ENCODE peak calls at places on chromosomes 16 and 17, in nine cellular contexts. H, Z, D, L, A, Q, C, W and V are unnamed samples. For H3K4me1, the result is how much of the 10 kb centered on the place peaks cover.

GRCh38 chr16:70739389-70739788 is 53.5 kb upstream of the MTSS2 start:
- DNase-seq in Z (no peak), Q (no peak), D (no peak), W (no peak), A (no peak), H (no peak), C (no peak), L (no peak), V (no peak)

GRCh38 chr17:10115536-10115932 is 82.9 kb downstream of the GAS7 start:
- DNase-seq in Q (no peak), C (no peak), W (no peak), L (no peak), H (no peak), Z (no peak), A (no peak), D (no peak), V (no peak)

GRCh38 chr16:7938175-7938574 is 605.5 kb downstream of the RBFOX1 start:
- DNase-seq in D (no peak), Z (no peak), Q (no peak), W (no peak), H (no peak), A (no peak), C (no peak), L (no peak), V (no peak)

GRCh38 chr17:68378202-68379149 is 78.8 kb downstream of the WIPI1 start:
- DNase-seq in W (peak), C (peak), L (no peak), D (peak), H (peak), A (no peak), Z (peak), Q (peak), V (peak)

GRCh38 chr17:6077746-6078145 is 7.6 kb downstream of the WSCD1 start:
- DNase-seq in Z (no peak), A (no peak), W (no peak), D (no peak), Q (no peak), C (no peak), L (no peak), H (no peak), V (no peak)

GRCh38 chr17:7851438-7852261 is 3.2 kb upstream of the TMEM88 start:
- DNase-seq in Q (no peak), D (peak), A (peak), Z (peak), H (peak), C (peak), L (peak), W (peak), V (peak)

GRCh38 chr16:68086860-68087268 is 1.7 kb downstream of the NFATC3 start:
- DNase-seq in A (no peak), Q (no peak), L (no peak), D (no peak), Z (no peak), H (peak), C (no peak), W (no peak), V (no peak)

GRCh38 chr16:986925-987581 is 5.5 kb downstream of the SOX8 start:
- DNase-seq in H (no peak), D (no peak), W (no peak), Q (no peak), C (no peak), A (no peak), Z (no peak), L (no peak), V (no peak)

GRCh38 chr16:1861730-1862129 is 10.2 kb downstream of the MEIOB start:
- DNase-seq in L (no peak), A (no peak), W (no peak), Q (no peak), D (no peak), H (no peak), Z (no peak), C (no peak), V (no peak)

GRCh38 chr16:68992521-68992920 is 112.9 kb upstream of the HAS3 start:
- DNase-seq in Q (no peak), Z (no peak), L (no peak), W (peak), C (no peak), A (no peak), H (peak), D (no peak), V (no peak)

GRCh38 chr16:17286443-17286842 is 184.3 kb downstream of the XYLT1 start:
- DNase-seq in D (no peak), L (no peak), H (no peak), A (no peak), Z (no peak), W (no peak), C (no peak), Q (no peak), V (no peak)

GRCh38 chr16:11636172-11636721 is 32.0 kb upstream of the SNN start:
- DNase-seq in H (no peak), L (no peak), Q (no peak), W (no peak), C (peak), Z (no peak), D (no peak), A (peak), V (no peak)

GRCh38 chr17:57622886-57623433 is 122.1 kb downstream of the CCDC182 start:
- DNase-seq in H (peak), A (peak), C (no peak), Q (no peak), W (peak), D (no peak), L (peak), Z (no peak), V (peak)

GRCh38 chr16:9901-10665 is 43.3 kb downstream of the POLR3K start:
- DNase-seq in A (no peak), Q (no peak), L (no peak), D (no peak), Z (no peak), W (peak), C (peak), H (no peak), V (no peak)

GRCh38 chr17:42783062-42783777 is 2.8 kb downstream of the WNK4 start:
- DNase-seq in C (no peak), D (no peak), Q (no peak), L (no peak), A (no peak), H (peak), Z (no peak), W (peak), V (no peak)

GRCh38 chr16:31189412-31189778 is 9.5 kb downstream of the FUS start:
- DNase-seq in Q (no peak), A (no peak), H (no peak), Z (no peak), D (no peak), L (no peak), W (no peak), C (no peak), V (no peak)

GRCh38 chr17:57869599-57870282 is 19.9 kb upstream of the MRPS23 start:
- DNase-seq in Z (no peak), Q (no peak), L (no peak), A (no peak), H (peak), W (peak), C (no peak), D (no peak), V (no peak)

DNA sequence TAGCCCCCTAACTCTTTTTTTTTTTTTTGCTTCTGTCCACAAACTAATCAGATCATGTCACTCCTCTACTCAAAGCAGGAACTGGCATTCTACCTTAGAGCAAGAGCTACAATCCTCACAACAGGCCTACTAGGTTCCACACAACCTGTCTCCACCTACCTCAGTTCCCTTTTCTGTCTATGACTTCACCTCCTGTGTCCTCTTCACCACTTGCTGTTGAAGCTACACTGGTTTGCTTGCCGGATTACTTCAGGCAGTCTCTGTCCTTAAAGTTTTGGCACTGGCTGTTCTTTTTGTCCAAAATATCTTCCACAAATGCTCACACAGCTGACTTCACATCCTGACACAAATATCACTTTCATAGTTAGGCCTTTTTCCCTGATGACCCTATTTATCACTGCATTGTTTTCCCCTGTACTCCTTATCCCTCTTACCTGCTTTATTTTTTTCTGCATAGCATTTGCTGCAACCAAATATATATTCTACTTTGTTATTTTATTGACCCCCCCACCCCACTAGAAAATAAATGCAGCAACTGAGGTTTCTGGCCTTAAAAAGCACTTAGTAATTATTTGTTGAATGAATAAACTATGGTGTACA is 72.0 kb downstream of the KANSL1 start:
- DNase-seq in D (no peak), Z (no peak), A (no peak), H (no peak), L (peak), C (no peak), Q (no peak), W (no peak), V (no peak)
- H3K4me3 ChIP-seq in D (no peak), Z (peak), A (no peak), H (no peak), L (no peak), C (no peak), Q (no peak), W (no peak), V (no peak)

DNA sequence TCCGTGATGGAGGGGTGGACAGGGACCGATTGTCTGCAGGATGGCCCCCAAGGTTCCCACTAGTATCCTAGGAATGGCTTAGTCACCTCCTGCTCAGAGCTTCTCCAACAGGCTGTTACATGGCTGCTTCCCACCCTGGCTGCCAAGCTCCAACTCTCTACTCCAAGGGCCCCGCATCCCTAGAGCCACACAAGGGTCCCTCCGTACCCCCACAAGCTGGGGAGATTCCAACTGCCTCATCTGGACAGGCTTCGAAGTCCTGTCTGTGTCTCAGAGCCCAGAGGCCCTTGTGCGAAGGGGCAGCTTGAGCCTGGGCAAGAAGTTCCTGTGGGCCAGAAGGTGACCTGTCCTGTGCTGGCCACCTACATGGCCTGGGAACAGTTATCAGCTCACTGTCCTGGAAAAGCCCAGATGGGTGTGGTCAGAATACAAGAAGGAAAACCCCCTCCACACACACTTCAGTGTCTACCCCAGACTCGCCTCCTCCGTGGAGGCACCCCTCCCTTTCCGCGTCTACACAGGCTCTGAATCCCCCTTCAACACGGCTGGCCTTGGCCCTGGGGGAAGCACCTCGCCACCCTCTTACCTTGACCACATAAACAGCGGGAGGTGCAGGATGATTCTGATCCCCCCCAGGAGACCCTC is 586 bp downstream of the MEAK7 start:
- DNase-seq in L (no peak), D (no peak), W (peak), H (peak), A (no peak), C (no peak), Z (peak), Q (no peak), V (peak)
- H3K4me1 ChIP-seq in L (under half), D (under half), W (half or more), H (under half), A (under half), C (under half), Z (under half), Q (half or more), V (under half)

DNA sequence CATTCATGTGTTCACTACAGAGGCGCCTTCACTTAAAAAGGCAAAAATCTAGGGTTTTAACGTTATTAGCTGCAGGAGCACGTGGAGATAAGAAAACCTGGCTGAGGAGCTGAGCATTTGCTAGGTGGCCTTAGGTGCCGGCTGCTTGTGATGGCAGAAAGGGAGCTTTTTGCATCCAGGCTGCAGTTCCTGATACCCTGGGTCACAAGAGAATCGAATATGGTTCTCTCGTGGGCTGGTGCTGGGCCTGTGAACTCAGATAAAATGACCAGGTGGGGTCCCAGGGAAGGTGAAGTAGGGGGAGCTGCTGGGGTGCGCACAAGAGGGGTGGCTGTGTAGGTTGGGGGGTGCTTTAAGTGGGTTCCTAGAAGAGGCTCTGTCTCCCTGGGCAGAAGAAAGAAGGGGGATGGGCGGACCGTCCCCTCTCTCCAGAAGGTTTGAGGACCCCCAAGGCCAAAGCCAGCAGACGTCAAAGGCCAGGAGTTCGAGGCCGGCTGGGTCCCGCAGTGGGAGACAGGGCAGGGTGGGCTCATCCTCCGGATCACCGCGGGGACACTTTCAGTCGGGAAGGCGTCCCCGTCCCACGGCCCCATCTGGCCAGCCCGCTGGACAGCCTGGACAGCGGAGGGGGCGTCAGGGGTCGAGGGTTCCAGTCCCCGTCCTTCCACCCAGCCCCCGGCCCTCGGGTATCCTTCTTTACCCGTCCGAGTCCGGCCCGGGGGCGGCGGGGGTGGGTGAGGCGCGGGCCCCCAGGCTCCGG is 740 bp upstream of the CMIP start:
- DNase-seq in A (no peak), H (no peak), Q (no peak), D (no peak), L (no peak), Z (peak), C (peak), W (no peak), V (peak)
- TF ChIP-seq CTCF in A (no peak), H (no peak), Q (no peak), D (no peak), L (no peak), Z (no peak), C (no peak), W (no peak), V (no peak)

GRCh38 chr17:67360880-67361279 is 5.5 kb downstream of the PSMD12 start:
- DNase-seq in C (no peak), D (no peak), Q (no peak), W (no peak), A (no peak), Z (no peak), H (no peak), L (no peak), V (no peak)
- H3K4me3 ChIP-seq in C (no peak), D (no peak), Q (no peak), W (no peak), A (no peak), Z (no peak), H (no peak), L (no peak), V (no peak)

DNA sequence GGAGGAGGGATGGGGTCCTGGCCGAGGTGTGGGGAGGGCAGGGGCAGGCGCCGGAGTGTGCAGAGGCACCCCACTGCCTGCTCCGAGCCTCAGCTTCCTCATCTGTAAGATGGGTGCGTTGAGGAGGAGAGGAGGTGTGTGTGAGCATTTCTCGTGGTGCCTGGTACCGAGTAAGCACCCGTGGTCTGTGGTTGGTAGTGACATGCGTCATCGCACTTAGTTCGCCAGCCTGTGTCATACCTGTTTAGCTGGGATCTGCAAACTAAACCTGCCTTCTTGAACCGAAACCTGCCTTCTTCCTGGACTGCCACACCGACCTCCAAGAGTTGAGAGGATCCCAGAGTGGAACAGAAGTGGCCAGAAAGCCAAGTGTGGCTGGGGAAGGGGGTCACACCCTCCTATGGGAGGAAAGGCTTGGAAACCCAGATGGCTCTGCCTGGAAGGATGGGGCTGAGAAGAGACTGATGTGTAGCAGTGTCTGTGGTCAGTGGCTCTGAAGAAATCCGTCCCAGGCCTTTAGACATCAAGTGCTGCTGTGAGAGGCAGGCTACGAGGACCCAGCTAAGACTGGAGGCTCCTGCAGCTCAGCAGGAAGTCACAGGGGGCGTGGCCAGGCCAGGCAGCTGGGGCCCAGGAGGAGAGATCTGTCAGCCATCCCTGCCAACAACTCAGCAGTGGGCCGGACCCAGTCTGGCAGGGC is 162.6 kb upstream of the PLCG2 start:
- DNase-seq in Q (peak), D (no peak), Z (peak), H (peak), C (peak), L (peak), W (no peak), A (peak), V (peak)
- H3K4me1 ChIP-seq in Q (half or more), D (half or more), Z (under half), H (under half), C (under half), L (under half), W (under half), A (under half), V (under half)

GRCh38 chr17:48375356-48375755 is 54.7 kb downstream of the SKAP1 start:
- DNase-seq in H (peak), A (no peak), L (no peak), W (no peak), Z (no peak), D (no peak), Q (no peak), C (no peak), V (no peak)

GRCh38 chr17:48373130-48373844 is 56.7 kb downstream of the SKAP1 start:
- DNase-seq in L (no peak), D (no peak), W (no peak), A (no peak), H (no peak), C (no peak), Q (no peak), Z (no peak), V (no peak)

GRCh38 chr17:48373882-48374281 is 56.1 kb downstream of the SKAP1 start:
- DNase-seq in Q (no peak), Z (no peak), A (no peak), W (no peak), D (no peak), L (no peak), H (no peak), C (no peak), V (no peak)

GRCh38 chr17:48376926-48377325 is 53.1 kb downstream of the SKAP1 start:
- DNase-seq in Q (no peak), Z (no peak), A (no peak), H (no peak), C (no peak), D (no peak), L (no peak), W (no peak), V (no peak)

GRCh38 chr17:48374650-48375230 is 55.3 kb downstream of the SKAP1 start:
- DNase-seq in C (peak), L (peak), A (peak), D (no peak), Q (no peak), Z (no peak), W (peak), H (no peak), V (no peak)
- TF ChIP-seq CTCF in C (peak), L (peak), A (peak), D (peak), Q (peak), Z (peak), W (peak), H (peak), V (peak)

GRCh38 chr16:5851583-5851982 is 754.0 kb upstream of the EEF2KMT start:
- DNase-seq in C (no peak), H (peak), Z (no peak), W (no peak), L (no peak), D (no peak), A (no peak), Q (no peak), V (no peak)
- H3K4me3 ChIP-seq in C (no peak), H (no peak), Z (no peak), W (no peak), L (no peak), D (no peak), A (no peak), Q (no peak), V (no peak)

GRCh38 chr16:73047221-73047535 is 750 bp downstream of the ZFHX3 start:
- DNase-seq in A (no peak), Z (no peak), H (peak), L (no peak), Q (no peak), C (no peak), W (no peak), D (no peak), V (no peak)
- H3K4me1 ChIP-seq in A (half or more), Z (half or more), H (under half), L (under half), Q (half or more), C (half or more), W (half or more), D (half or more), V (under half)

GRCh38 chr17:4263282-4264215 is at the start of gene ANKFY1:
- DNase-seq in L (peak), Q (peak), A (peak), C (peak), D (peak), H (peak), W (peak), Z (peak), V (peak)
- TF ChIP-seq CTCF in L (peak), Q (no peak), A (no peak), C (no peak), D (peak), H (no peak), W (no peak), Z (no peak), V (no peak)

DNA sequence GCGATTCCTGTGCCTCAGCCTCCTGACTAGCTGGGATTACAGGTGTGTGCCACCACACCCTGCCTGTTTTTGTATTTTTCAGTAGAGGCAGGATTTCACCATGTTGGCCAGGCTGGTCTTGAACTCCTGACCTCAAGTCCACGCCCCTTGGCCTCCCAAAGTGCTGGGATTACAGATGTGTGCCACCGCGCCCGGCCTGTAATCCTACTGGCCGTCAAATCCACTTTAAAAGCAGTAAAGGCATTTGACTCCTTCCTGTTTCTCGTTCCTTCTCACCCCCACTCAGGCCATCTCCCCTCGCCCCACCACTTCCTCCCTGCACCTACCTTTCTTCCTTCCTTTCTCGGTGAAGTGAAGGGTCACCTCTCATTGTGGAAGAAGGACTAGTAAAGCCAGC is 69.4 kb upstream of the CREBBP start:
- DNase-seq in A (no peak), L (no peak), Q (no peak), H (no peak), C (no peak), D (peak), Z (no peak), W (no peak), V (peak)
- H3K4me3 ChIP-seq in A (no peak), L (no peak), Q (peak), H (peak), C (no peak), D (peak), Z (peak), W (no peak), V (peak)